ENCODE peak calls at places on chromosomes 2 and 18, in six cellular contexts. D is chondrocyte, P is GM12864, J is astrocyte of the spinal cord, H is mesothelial cell of epicardium, N is K562. A is an unnamed sample.
A peak's percentile ranks its signal among the peaks of the same experiment; 100 is the strongest.

GRCh38 chr2:102168026-102168425 is 18.8 kb upstream of the IL1RL2 start:
- DNase-seq in D (no peak), P (no peak), J (no peak), H (no peak), N (no peak), A (no peak)

GRCh38 chr2:181398000-181398399 is 59.2 kb upstream of the ITGA4 start:
- DNase-seq in D (no peak), P (no peak), J (no peak), H (no peak), N (no peak), A (no peak)

GRCh38 chr18:67302043-67302442 is 214.5 kb downstream of the DSEL start:
- DNase-seq in D (no peak), P (no peak), J (peak; percentile 56), H (no peak), N (no peak), A (no peak)

GRCh38 chr18:63553117-63553516 is 10.9 kb downstream of the SERPINB12 start:
- DNase-seq in D (no peak), P (no peak), J (peak; percentile 69), H (no peak), N (no peak), A (no peak)

GRCh38 chr2:17899871-17900270 is 21.4 kb downstream of the KCNS3 start:
- DNase-seq in D (no peak), P (no peak), J (no peak), H (no peak), N (no peak), A (no peak)

GRCh38 chr2:14304326-14304725 is 328.2 kb upstream of the LRATD1 start:
- DNase-seq in D (no peak), P (no peak), J (no peak), H (no peak), N (no peak), A (no peak)

GRCh38 chr18:26227051-26227672 is 917 bp downstream of the TAF4B start:
- DNase-seq in D (no peak), P (no peak), J (peak; percentile 9), H (no peak), N (peak; percentile 53), A (no peak)

GRCh38 chr2:7194950-7195349 is 277.7 kb downstream of the RNF144A start:
- DNase-seq in D (no peak), P (no peak), J (no peak), H (no peak), N (no peak), A (no peak)

GRCh38 chr18:26190506-26190905 is 35.7 kb upstream of the TAF4B start:
- DNase-seq in D (no peak), P (peak; percentile 77), J (no peak), H (no peak), N (no peak), A (no peak)

GRCh38 chr18:59556265-59556664 is 141.0 kb downstream of the CCBE1 start:
- DNase-seq in D (no peak), P (no peak), J (no peak), H (no peak), N (no peak), A (no peak)

GRCh38 chr2:138023298-138023697 is 59.0 kb downstream of the HNMT start:
- DNase-seq in D (no peak), P (no peak), J (no peak), H (no peak), N (peak; percentile 74), A (no peak)

GRCh38 chr2:201643216-201643651 is at the start of gene TMEM237:
- DNase-seq in D (no peak), P (no peak), J (no peak), H (peak; percentile 39), N (peak; percentile 45), A (peak; percentile 33)

GRCh38 chr2:235191933-235192332 is 240.1 kb downstream of the SH3BP4 start:
- DNase-seq in D (no peak), P (no peak), J (no peak), H (no peak), N (no peak), A (no peak)

GRCh38 chr2:72722492-72723090 is 103.2 kb downstream of the EXOC6B start:
- DNase-seq in D (no peak), P (no peak), J (peak; percentile 15), H (no peak), N (no peak), A (no peak)

GRCh38 chr2:132401326-132401725 is 15.3 kb upstream of the GPR39 start:
- DNase-seq in D (no peak), P (no peak), J (no peak), H (no peak), N (no peak), A (no peak)

GRCh38 chr18:53191634-53192033 is 851.6 kb downstream of the DCC start:
- DNase-seq in D (no peak), P (no peak), J (peak; percentile 9), H (no peak), N (no peak), A (no peak)

GRCh38 chr2:136957044-136957443 is 191.7 kb downstream of the THSD7B start:
- DNase-seq in D (no peak), P (no peak), J (no peak), H (no peak), N (no peak), A (no peak)

GRCh38 chr2:120612931-120613330 is 122.7 kb upstream of the GLI2 start:
- DNase-seq in D (no peak), P (no peak), J (no peak), H (no peak), N (no peak), A (no peak)

GRCh38 chr18:46482831-46483230 is 174.2 kb downstream of the LOXHD1 start:
- DNase-seq in D (no peak), P (no peak), J (no peak), H (no peak), N (no peak), A (no peak)

GRCh38 chr18:64981915-64982314 is 768.9 kb upstream of the CDH7 start:
- DNase-seq in D (no peak), P (no peak), J (no peak), H (no peak), N (no peak), A (no peak)

GRCh38 chr2:17672583-17673317 is 80.9 kb downstream of the SMC6 start:
- DNase-seq in D (no peak), P (no peak), J (peak; percentile 65), H (no peak), N (no peak), A (no peak)

GRCh38 chr2:108418416-108418815 is 30.6 kb upstream of the GCC2 start:
- DNase-seq in D (no peak), P (no peak), J (no peak), H (no peak), N (no peak), A (no peak)

DNA sequence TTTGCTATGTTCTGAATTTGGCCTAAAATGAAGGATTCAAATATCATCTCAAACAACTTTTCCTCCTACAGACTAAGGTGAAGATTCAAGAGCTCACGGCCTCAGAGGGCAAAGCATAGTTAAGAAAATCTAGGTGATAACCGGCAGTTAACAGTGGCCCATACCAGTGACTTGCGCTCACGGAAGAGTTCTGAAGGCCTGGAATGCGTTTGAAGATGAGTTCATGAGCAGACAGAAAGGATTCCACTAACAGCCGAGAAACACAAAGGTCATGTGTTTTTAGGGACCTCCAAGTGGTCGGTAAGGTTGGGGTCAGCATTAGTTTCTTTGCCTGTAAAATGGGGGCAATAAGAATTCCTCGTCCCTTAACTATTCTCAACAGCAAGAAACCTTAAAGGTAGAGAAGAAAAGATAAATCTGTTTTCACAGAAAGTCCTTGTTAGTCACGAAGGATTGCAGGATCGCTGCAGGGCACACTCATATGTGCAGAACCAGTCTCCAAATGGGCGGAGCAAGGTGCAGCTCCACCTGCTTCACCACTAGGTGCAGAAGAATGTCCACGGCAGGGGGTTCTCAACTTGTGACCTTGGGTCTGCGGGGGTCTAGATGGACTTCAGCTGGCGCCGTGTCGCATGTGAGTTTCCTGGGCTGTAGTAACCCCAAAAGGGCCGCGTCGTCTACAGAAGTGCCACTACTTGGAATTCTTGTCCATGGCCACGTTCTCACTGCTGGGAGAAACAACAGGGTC is 708 bp upstream of the RPIA start:
- DNase-seq in D (no peak), P (peak; percentile 27), J (no peak), H (no peak), N (peak; percentile 72), A (no peak)
- TF ChIP-seq CTCF in D (no peak), P (peak; percentile 54), J (peak; percentile 10), H (no peak), N (peak; percentile 15), A (peak; percentile 49)

GRCh38 chr2:238277695-238278094 is 10.7 kb downstream of the PER2 start:
- DNase-seq in D (no peak), P (no peak), J (no peak), H (no peak), N (no peak), A (no peak)
- TF ChIP-seq CTCF in D (peak; percentile 29), P (no peak), J (peak; percentile 24), H (no peak), N (no peak), A (peak; percentile 16)

DNA sequence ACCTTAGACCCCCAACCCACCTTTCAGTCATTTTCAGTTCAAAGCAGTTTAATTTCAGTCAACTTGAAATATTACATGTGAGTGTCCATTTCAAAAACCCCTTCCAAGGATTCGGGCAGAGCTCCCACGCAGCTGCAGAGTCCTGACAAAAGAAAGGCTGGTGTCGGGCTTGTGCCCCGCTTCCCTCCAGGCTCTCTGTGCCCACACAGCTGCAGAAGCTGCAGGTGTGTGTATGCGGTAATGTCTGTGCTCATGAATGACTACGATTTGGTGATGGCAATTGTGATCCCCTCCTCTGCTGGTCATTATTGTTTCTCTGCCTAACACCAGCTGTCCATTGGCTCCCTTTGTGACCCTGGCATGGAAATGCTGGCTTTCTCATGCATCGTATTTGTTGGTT is 224.8 kb downstream of the NUP35 start:
- DNase-seq in D (no peak), P (no peak), J (no peak), H (no peak), N (no peak), A (no peak)
- TF ChIP-seq CTCF in D (no peak), P (no peak), J (no peak), H (no peak), N (no peak), A (no peak)

GRCh38 chr2:20227894-20228505 is 3.1 kb upstream of the SDC1 start:
- DNase-seq in D (no peak), P (no peak), J (no peak), H (no peak), N (no peak), A (no peak)
- TF ChIP-seq CTCF in D (no peak), P (no peak), J (no peak), H (no peak), N (peak; percentile 24), A (no peak)

GRCh38 chr2:237431372-237431771 is 17.4 kb upstream of the COL6A3 start:
- DNase-seq in D (no peak), P (no peak), J (peak; percentile 86), H (no peak), N (no peak), A (no peak)
- TF ChIP-seq CTCF in D (no peak), P (no peak), J (no peak), H (no peak), N (no peak), A (no peak)

GRCh38 chr18:50662177-50662576 is 102.3 kb downstream of the MAPK4 start:
- DNase-seq in D (no peak), P (peak; percentile 19), J (no peak), H (no peak), N (peak; percentile 23), A (no peak)
- TF ChIP-seq CTCF in D (peak; percentile 54), P (peak; percentile 60), J (peak; percentile 30), H (peak; percentile 54), N (peak; percentile 57), A (peak; percentile 65)